ENCODE peak calls at places on chromosomes 2 and 18, in five cellular contexts. One of them, this sample, is unnamed. For H3K4me1, the result is how much of the 10 kb centered on the place peaks cover.

GRCh38 chr18:24846133-24846532 is 385.7 kb downstream of the HRH4 start:
- DNase-seq in uterus: no peak
- DNase-seq in transverse colon: no peak
- DNase-seq in ovary: no peak
- DNase-seq in upper lobe of left lung: no peak
- DNase-seq in this sample: no peak

GRCh38 chr2:25606892-25607291 is 66.5 kb downstream of the DTNB start:
- DNase-seq in ovary: no peak
- DNase-seq in upper lobe of left lung: no peak
- DNase-seq in transverse colon: no peak
- DNase-seq in uterus: no peak
- DNase-seq in this sample: no peak

GRCh38 chr2:238082151-238082550 is 18.0 kb upstream of the ESPNL start:
- DNase-seq in transverse colon: no peak
- DNase-seq in uterus: no peak
- DNase-seq in upper lobe of left lung: no peak
- DNase-seq in ovary: no peak
- DNase-seq in this sample: no peak

GRCh38 chr2:71939588-71940535 is 207.8 kb downstream of the CYP26B1 start:
- DNase-seq in transverse colon: peak
- DNase-seq in uterus: no peak
- DNase-seq in ovary: no peak
- DNase-seq in upper lobe of left lung: no peak
- DNase-seq in this sample: no peak

GRCh38 chr2:65630643-65631042 is 198.2 kb upstream of the SPRED2 start:
- DNase-seq in uterus: peak
- DNase-seq in ovary: no peak
- DNase-seq in transverse colon: no peak
- DNase-seq in upper lobe of left lung: no peak
- DNase-seq in this sample: no peak

GRCh38 chr2:181374741-181375675 is 82.2 kb upstream of the ITGA4 start:
- DNase-seq in upper lobe of left lung: no peak
- DNase-seq in uterus: no peak
- DNase-seq in transverse colon: no peak
- DNase-seq in ovary: no peak
- DNase-seq in this sample: no peak

GRCh38 chr2:187679454-187679853 is 125.2 kb upstream of the TFPI start:
- DNase-seq in transverse colon: no peak
- DNase-seq in ovary: no peak
- DNase-seq in uterus: no peak
- DNase-seq in upper lobe of left lung: no peak
- DNase-seq in this sample: no peak

GRCh38 chr2:48065096-48065495 is 158.8 kb upstream of the FBXO11 start:
- DNase-seq in ovary: no peak
- DNase-seq in transverse colon: no peak
- DNase-seq in uterus: no peak
- DNase-seq in upper lobe of left lung: no peak
- DNase-seq in this sample: no peak

GRCh38 chr2:34787341-34787740 is 1188.2 kb upstream of the FAM98A start:
- DNase-seq in transverse colon: no peak
- DNase-seq in ovary: no peak
- DNase-seq in upper lobe of left lung: no peak
- DNase-seq in uterus: no peak
- DNase-seq in this sample: no peak

GRCh38 chr18:13566941-13567762 is 159.2 kb downstream of the FAM210A start:
- DNase-seq in transverse colon: peak
- DNase-seq in uterus: no peak
- DNase-seq in upper lobe of left lung: peak
- DNase-seq in ovary: no peak
- DNase-seq in this sample: no peak

GRCh38 chr2:26619649-26620605 is 21.2 kb downstream of the CIB4 start:
- DNase-seq in transverse colon: no peak
- DNase-seq in ovary: no peak
- DNase-seq in uterus: no peak
- DNase-seq in upper lobe of left lung: no peak
- DNase-seq in this sample: no peak

GRCh38 chr2:8374782-8375181 is 307.1 kb upstream of the ID2 start:
- DNase-seq in ovary: no peak
- DNase-seq in transverse colon: no peak
- DNase-seq in upper lobe of left lung: no peak
- DNase-seq in uterus: no peak
- DNase-seq in this sample: no peak

GRCh38 chr2:67286981-67287759 is 110.0 kb upstream of the ETAA1 start:
- DNase-seq in uterus: no peak
- DNase-seq in upper lobe of left lung: no peak
- DNase-seq in transverse colon: no peak
- DNase-seq in ovary: no peak
- DNase-seq in this sample: no peak

GRCh38 chr2:68774569-68775271 is 40.1 kb downstream of the ARHGAP25 start:
- DNase-seq in ovary: peak
- DNase-seq in uterus: peak
- DNase-seq in transverse colon: peak
- DNase-seq in upper lobe of left lung: peak
- DNase-seq in this sample: no peak

GRCh38 chr2:157897106-157897971 is 21.2 kb upstream of the ACVR1 start:
- DNase-seq in uterus: no peak
- DNase-seq in transverse colon: no peak
- DNase-seq in upper lobe of left lung: no peak
- DNase-seq in ovary: no peak
- DNase-seq in this sample: no peak

DNA sequence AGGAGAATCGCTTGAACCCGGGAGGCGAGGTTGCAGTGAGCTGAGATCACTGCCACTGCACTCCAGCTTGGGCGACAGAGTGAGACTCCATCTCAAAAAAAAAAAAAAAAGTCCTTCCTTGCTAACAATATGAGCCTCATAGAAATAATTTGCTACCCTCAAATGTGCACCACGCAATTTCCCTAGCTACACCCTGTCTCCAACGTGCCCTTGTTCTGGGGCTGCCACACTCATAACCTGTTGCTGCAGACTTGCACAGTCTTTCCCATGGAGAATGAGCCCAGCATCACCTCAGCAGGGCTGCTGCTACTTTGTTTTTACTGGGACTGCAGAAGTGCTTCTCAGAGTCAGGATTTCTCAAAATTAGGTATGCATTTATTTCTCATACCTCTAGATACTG is 46.4 kb upstream of the ZNG1B start:
- DNase-seq in transverse colon: no peak
- DNase-seq in upper lobe of left lung: no peak
- DNase-seq in ovary: no peak
- DNase-seq in uterus: no peak
- DNase-seq in this sample: no peak
- H3K4me1 ChIP-seq in transverse colon: under half
- H3K4me1 ChIP-seq in upper lobe of left lung: under half
- H3K4me1 ChIP-seq in ovary: under half
- H3K4me1 ChIP-seq in uterus: under half
- H3K4me1 ChIP-seq in this sample: under half

GRCh38 chr2:127610561-127610960 is 35.4 kb upstream of the GPR17 start:
- DNase-seq in ovary: no peak
- DNase-seq in transverse colon: peak
- DNase-seq in uterus: peak
- DNase-seq in upper lobe of left lung: peak
- DNase-seq in this sample: no peak
- H3K4me1 ChIP-seq in ovary: under half
- H3K4me1 ChIP-seq in transverse colon: under half
- H3K4me1 ChIP-seq in uterus: under half
- H3K4me1 ChIP-seq in upper lobe of left lung: under half
- H3K4me1 ChIP-seq in this sample: under half

GRCh38 chr18:62755946-62756345 is 40.6 kb downstream of the PHLPP1 start:
- DNase-seq in ovary: no peak
- DNase-seq in upper lobe of left lung: no peak
- DNase-seq in uterus: no peak
- DNase-seq in transverse colon: no peak
- DNase-seq in this sample: no peak
- H3K4me1 ChIP-seq in ovary: under half
- H3K4me1 ChIP-seq in upper lobe of left lung: under half
- H3K4me1 ChIP-seq in uterus: under half
- H3K4me1 ChIP-seq in transverse colon: under half
- H3K4me1 ChIP-seq in this sample: under half

GRCh38 chr2:105380432-105381118 is 18.3 kb downstream of the FHL2 start:
- DNase-seq in upper lobe of left lung: no peak
- DNase-seq in ovary: peak
- DNase-seq in transverse colon: no peak
- DNase-seq in uterus: no peak
- DNase-seq in this sample: no peak
- H3K4me1 ChIP-seq in upper lobe of left lung: under half
- H3K4me1 ChIP-seq in ovary: half or more
- H3K4me1 ChIP-seq in transverse colon: under half
- H3K4me1 ChIP-seq in uterus: under half
- H3K4me1 ChIP-seq in this sample: under half

DNA sequence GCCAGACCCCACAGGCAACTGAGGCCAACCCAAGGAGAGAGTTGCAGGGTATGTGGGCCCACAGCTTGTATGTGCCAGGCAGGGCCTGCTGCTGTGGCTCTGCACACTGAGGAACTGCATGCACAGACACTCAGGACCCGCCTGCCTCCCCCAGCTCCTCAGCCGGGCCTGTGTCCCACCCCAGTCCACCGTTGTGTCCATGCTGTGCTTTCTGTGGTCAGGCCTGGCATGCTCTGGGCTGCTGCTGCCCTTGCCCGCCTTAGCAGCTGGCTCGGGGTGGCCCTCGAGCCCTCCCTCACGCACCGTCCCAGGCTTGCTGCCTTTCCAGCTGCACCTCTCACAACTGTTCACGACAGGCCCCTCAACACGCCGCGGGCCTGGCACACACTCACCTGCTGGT is 4.1 kb downstream of the GYPC start:
- DNase-seq in uterus: no peak
- DNase-seq in transverse colon: no peak
- DNase-seq in upper lobe of left lung: no peak
- DNase-seq in ovary: no peak
- DNase-seq in this sample: no peak
- H3K4me1 ChIP-seq in uterus: under half
- H3K4me1 ChIP-seq in transverse colon: under half
- H3K4me1 ChIP-seq in upper lobe of left lung: half or more
- H3K4me1 ChIP-seq in ovary: under half
- H3K4me1 ChIP-seq in this sample: under half

DNA sequence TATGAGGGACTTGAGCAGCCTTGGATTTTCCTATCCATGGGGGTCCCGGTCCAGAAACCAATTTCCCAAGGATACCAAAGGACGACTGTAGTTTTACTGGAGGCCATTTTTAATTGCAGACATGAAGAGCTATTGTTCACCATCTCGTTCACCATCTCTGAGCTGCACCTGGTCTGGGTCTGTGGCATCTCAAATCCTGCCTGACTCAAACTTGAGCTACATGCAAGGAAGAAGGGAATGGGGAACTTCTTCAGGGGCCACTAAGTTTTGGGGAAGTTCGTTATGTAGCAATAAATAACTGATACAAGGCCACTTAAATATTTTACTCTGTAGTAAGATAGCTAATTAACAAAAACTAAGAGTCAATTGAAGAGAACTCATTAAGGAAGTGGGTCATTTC is 2.1 kb upstream of the SMCHD1 start:
- DNase-seq in upper lobe of left lung: no peak
- DNase-seq in ovary: no peak
- DNase-seq in transverse colon: no peak
- DNase-seq in uterus: no peak
- DNase-seq in this sample: no peak
- H3K4me1 ChIP-seq in upper lobe of left lung: under half
- H3K4me1 ChIP-seq in ovary: under half
- H3K4me1 ChIP-seq in transverse colon: under half
- H3K4me1 ChIP-seq in uterus: under half
- H3K4me1 ChIP-seq in this sample: under half

GRCh38 chr2:151632993-151633592 is 101.2 kb downstream of the NEB start:
- DNase-seq in transverse colon: no peak
- DNase-seq in uterus: no peak
- DNase-seq in ovary: no peak
- DNase-seq in upper lobe of left lung: no peak
- DNase-seq in this sample: no peak
- H3K4me1 ChIP-seq in transverse colon: under half
- H3K4me1 ChIP-seq in uterus: under half
- H3K4me1 ChIP-seq in ovary: under half
- H3K4me1 ChIP-seq in upper lobe of left lung: under half
- H3K4me1 ChIP-seq in this sample: under half